ENCODE peak calls at places on chromosomes 6 and 20, in four cellular contexts. A is EH; B is A172; C is stimulated activated CD4-positive, alpha-beta T cell treated with anti-CD3 and anti-CD28 coated beads, Interleukin-15, amount 100 ng/mL, for 1 hour. G is an unnamed sample.

GRCh38 chr20:37528442-37529213 is 952 bp upstream of the BLCAP start:
- DNase-seq in A (no peak), B (no peak), C (no peak), G (peak)

GRCh38 chr6:139540276-139540675 is 165.8 kb upstream of the CITED2 start:
- DNase-seq in A (peak), B (peak), C (no peak), G (peak)

GRCh38 chr6:138691595-138692057 is 81.9 kb upstream of the CCDC28A start:
- DNase-seq in A (peak), B (peak), C (no peak), G (no peak)

GRCh38 chr6:169723991-169724553 is at the start of gene PHF10:
- DNase-seq in A (peak), B (no peak), C (peak), G (peak)

GRCh38 chr6:41367061-41367460 is 31.7 kb downstream of the NCR2 start:
- DNase-seq in A (no peak), B (no peak), C (no peak), G (no peak)

GRCh38 chr20:11581271-11581670 is 336.4 kb upstream of the BTBD3 start:
- DNase-seq in A (peak), B (peak), C (no peak), G (no peak)

GRCh38 chr20:43584448-43585138 is 6.1 kb upstream of the IFT52 start:
- DNase-seq in A (peak), B (no peak), C (no peak), G (no peak)

GRCh38 chr6:19898141-19898740 is 61.1 kb downstream of the ID4 start:
- DNase-seq in A (no peak), B (no peak), C (no peak), G (no peak)

GRCh38 chr6:89941031-89941775 is 46.9 kb downstream of the GJA10 start:
- DNase-seq in A (no peak), B (no peak), C (no peak), G (peak)

GRCh38 chr6:166449641-166450040 is 66.9 kb upstream of the MPC1 start:
- DNase-seq in A (no peak), B (no peak), C (no peak), G (no peak)

GRCh38 chr6:155883741-155884140 is 428.1 kb upstream of the NOX3 start:
- DNase-seq in A (peak), B (no peak), C (no peak), G (no peak)

GRCh38 chr6:108165714-108166663 is at the start of gene NR2E1:
- DNase-seq in A (peak), B (no peak), C (no peak), G (no peak)

GRCh38 chr20:21677261-21677660 is 28.2 kb upstream of the PAX1 start:
- DNase-seq in A (no peak), B (no peak), C (no peak), G (no peak)

GRCh38 chr6:133890941-133891813 is 2.3 kb downstream of the TCF21 start:
- DNase-seq in A (peak), B (peak), C (no peak), G (peak)

GRCh38 chr6:25993038-25993684 is 30.6 kb downstream of the TRIM38 start:
- DNase-seq in A (no peak), B (no peak), C (no peak), G (peak)

GRCh38 chr20:45061244-45061643 is 39.7 kb downstream of the KCNS1 start:
- DNase-seq in A (peak), B (peak), C (no peak), G (no peak)

GRCh38 chr6:39309942-39310531 is 4.2 kb downstream of the KCNK17 start:
- DNase-seq in A (peak), B (peak), C (peak), G (peak)

GRCh38 chr6:44667668-44668390 is 280.3 kb downstream of the CDC5L start:
- DNase-seq in A (peak), B (no peak), C (peak), G (peak)

GRCh38 chr20:55054443-55054842 is 579.0 kb downstream of the DOK5 start:
- DNase-seq in A (no peak), B (no peak), C (no peak), G (no peak)

G was measured in transverse colon.